ENCODE peak calls at places on chromosomes 6 and 20, in eight cellular contexts. One of them, this sample, is unnamed.

GRCh38 chr20:35174458-35175216 is 2.8 kb downstream of the PROCR start:
- DNase-seq in HCT116: no peak
- DNase-seq in WTC11: peak; percentile 80
- DNase-seq in thyroid gland: peak; percentile 9
- DNase-seq in endothelial cell: no peak
- DNase-seq in fibroblast of the aortic adventitia: no peak
- DNase-seq in right lobe of liver: peak; percentile 91
- DNase-seq in heart right ventricle: no peak
- DNase-seq in this sample: no peak

GRCh38 chr6:35552285-35552917 is 39.7 kb upstream of the TULP1 start:
- DNase-seq in HCT116: peak; percentile 26
- DNase-seq in WTC11: peak; percentile 79
- DNase-seq in thyroid gland: no peak
- DNase-seq in endothelial cell: peak; percentile 57
- DNase-seq in fibroblast of the aortic adventitia: peak; percentile 36
- DNase-seq in right lobe of liver: no peak
- DNase-seq in heart right ventricle: no peak
- DNase-seq in this sample: no peak

GRCh38 chr6:13712485-13712990 is 903 bp upstream of the RANBP9 start:
- DNase-seq in HCT116: no peak
- DNase-seq in WTC11: no peak
- DNase-seq in thyroid gland: no peak
- DNase-seq in endothelial cell: no peak
- DNase-seq in fibroblast of the aortic adventitia: peak; percentile 71
- DNase-seq in right lobe of liver: no peak
- DNase-seq in heart right ventricle: no peak
- DNase-seq in this sample: no peak

GRCh38 chr6:133854633-133855598 is 34.0 kb upstream of the TCF21 start:
- DNase-seq in HCT116: no peak
- DNase-seq in WTC11: peak; percentile 59
- DNase-seq in thyroid gland: no peak
- DNase-seq in endothelial cell: peak; percentile 14
- DNase-seq in fibroblast of the aortic adventitia: no peak
- DNase-seq in right lobe of liver: no peak
- DNase-seq in heart right ventricle: no peak
- DNase-seq in this sample: no peak

GRCh38 chr6:1724124-1724523 is 114.4 kb downstream of the FOXC1 start:
- DNase-seq in HCT116: no peak
- DNase-seq in WTC11: no peak
- DNase-seq in thyroid gland: peak; percentile 35
- DNase-seq in endothelial cell: peak; percentile 33
- DNase-seq in fibroblast of the aortic adventitia: no peak
- DNase-seq in right lobe of liver: no peak
- DNase-seq in heart right ventricle: no peak
- DNase-seq in this sample: no peak

GRCh38 chr6:152575621-152576150 is 61.5 kb downstream of the SYNE1 start:
- DNase-seq in HCT116: no peak
- DNase-seq in WTC11: no peak
- DNase-seq in thyroid gland: no peak
- DNase-seq in endothelial cell: no peak
- DNase-seq in fibroblast of the aortic adventitia: peak; percentile 76
- DNase-seq in right lobe of liver: no peak
- DNase-seq in heart right ventricle: no peak
- DNase-seq in this sample: no peak

GRCh38 chr6:6559994-6560393 is 28.5 kb upstream of the LY86 start:
- DNase-seq in HCT116: no peak
- DNase-seq in WTC11: no peak
- DNase-seq in thyroid gland: no peak
- DNase-seq in endothelial cell: no peak
- DNase-seq in fibroblast of the aortic adventitia: no peak
- DNase-seq in right lobe of liver: no peak
- DNase-seq in heart right ventricle: no peak
- DNase-seq in this sample: no peak

GRCh38 chr6:3383525-3383924 is 73.3 kb downstream of the SLC22A23 start:
- DNase-seq in HCT116: peak; percentile 57
- DNase-seq in WTC11: no peak
- DNase-seq in thyroid gland: peak; percentile 73
- DNase-seq in endothelial cell: no peak
- DNase-seq in fibroblast of the aortic adventitia: peak; percentile 76
- DNase-seq in right lobe of liver: no peak
- DNase-seq in heart right ventricle: no peak
- DNase-seq in this sample: no peak

GRCh38 chr6:87968435-87969278 is 79.0 kb upstream of the SPACA1 start:
- DNase-seq in HCT116: no peak
- DNase-seq in WTC11: peak; percentile 27
- DNase-seq in thyroid gland: peak; percentile 20
- DNase-seq in endothelial cell: peak; percentile 10
- DNase-seq in fibroblast of the aortic adventitia: peak; percentile 4
- DNase-seq in right lobe of liver: no peak
- DNase-seq in heart right ventricle: no peak
- DNase-seq in this sample: no peak

GRCh38 chr6:21091411-21091810 is 502.1 kb upstream of the SOX4 start:
- DNase-seq in HCT116: no peak
- DNase-seq in WTC11: no peak
- DNase-seq in thyroid gland: no peak
- DNase-seq in endothelial cell: no peak
- DNase-seq in fibroblast of the aortic adventitia: no peak
- DNase-seq in right lobe of liver: no peak
- DNase-seq in heart right ventricle: no peak
- DNase-seq in this sample: no peak

GRCh38 chr20:37610203-37610798 is 82.6 kb upstream of the BLCAP start:
- DNase-seq in HCT116: no peak
- DNase-seq in WTC11: no peak
- DNase-seq in thyroid gland: no peak
- DNase-seq in endothelial cell: no peak
- DNase-seq in fibroblast of the aortic adventitia: no peak
- DNase-seq in right lobe of liver: no peak
- DNase-seq in heart right ventricle: no peak
- DNase-seq in this sample: no peak

GRCh38 chr6:6712258-6712978 is 123.9 kb downstream of the LY86 start:
- DNase-seq in HCT116: peak; percentile 38
- DNase-seq in WTC11: no peak
- DNase-seq in thyroid gland: no peak
- DNase-seq in endothelial cell: no peak
- DNase-seq in fibroblast of the aortic adventitia: peak; percentile 97
- DNase-seq in right lobe of liver: peak; percentile 78
- DNase-seq in heart right ventricle: no peak
- DNase-seq in this sample: no peak

GRCh38 chr6:4950076-4950475 is 53.8 kb downstream of the RPP40 start:
- DNase-seq in HCT116: no peak
- DNase-seq in WTC11: no peak
- DNase-seq in thyroid gland: no peak
- DNase-seq in endothelial cell: no peak
- DNase-seq in fibroblast of the aortic adventitia: no peak
- DNase-seq in right lobe of liver: no peak
- DNase-seq in heart right ventricle: no peak
- DNase-seq in this sample: no peak

GRCh38 chr6:4946521-4946920 is 57.3 kb downstream of the RPP40 start:
- DNase-seq in HCT116: no peak
- DNase-seq in WTC11: no peak
- DNase-seq in thyroid gland: no peak
- DNase-seq in endothelial cell: no peak
- DNase-seq in fibroblast of the aortic adventitia: no peak
- DNase-seq in right lobe of liver: peak; percentile 31
- DNase-seq in heart right ventricle: no peak
- DNase-seq in this sample: no peak

GRCh38 chr6:4950849-4951533 is 52.8 kb downstream of the RPP40 start:
- DNase-seq in HCT116: no peak
- DNase-seq in WTC11: no peak
- DNase-seq in thyroid gland: no peak
- DNase-seq in endothelial cell: no peak
- DNase-seq in fibroblast of the aortic adventitia: no peak
- DNase-seq in right lobe of liver: no peak
- DNase-seq in heart right ventricle: no peak
- DNase-seq in this sample: no peak

GRCh38 chr6:4948781-4949450 is 54.9 kb downstream of the RPP40 start:
- DNase-seq in HCT116: no peak
- DNase-seq in WTC11: no peak
- DNase-seq in thyroid gland: peak; percentile 77
- DNase-seq in endothelial cell: no peak
- DNase-seq in fibroblast of the aortic adventitia: no peak
- DNase-seq in right lobe of liver: no peak
- DNase-seq in heart right ventricle: no peak
- DNase-seq in this sample: no peak

DNA sequence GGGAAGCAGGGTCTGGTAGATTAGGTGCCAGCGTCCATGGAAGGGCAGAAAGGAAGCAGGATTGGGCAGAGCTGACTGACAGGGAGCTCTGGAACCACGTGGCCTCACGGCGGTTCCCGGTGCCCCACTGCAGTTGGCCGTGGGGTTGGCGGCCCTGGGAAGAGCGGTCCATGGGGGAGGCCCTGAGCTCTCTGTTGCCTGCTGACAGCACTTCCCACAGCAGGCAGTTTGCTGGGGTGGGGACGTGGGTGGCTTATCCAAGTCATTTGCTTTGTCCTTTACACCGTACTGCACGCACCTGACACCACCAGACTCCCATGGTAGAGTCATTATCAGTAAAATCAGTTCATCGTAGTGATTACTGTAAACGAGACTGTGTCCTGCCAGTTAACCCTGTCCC is 56.1 kb downstream of the RPP40 start:
- DNase-seq in HCT116: no peak
- DNase-seq in WTC11: no peak
- DNase-seq in thyroid gland: no peak
- DNase-seq in endothelial cell: no peak
- DNase-seq in fibroblast of the aortic adventitia: no peak
- DNase-seq in right lobe of liver: no peak
- DNase-seq in heart right ventricle: no peak
- DNase-seq in this sample: no peak
- TF ChIP-seq CTCF in HCT116: no peak
- TF ChIP-seq CTCF in WTC11: no peak
- TF ChIP-seq CTCF in thyroid gland: no peak
- TF ChIP-seq CTCF in endothelial cell: no peak
- TF ChIP-seq CTCF in fibroblast of the aortic adventitia: no peak
- TF ChIP-seq CTCF in right lobe of liver: no peak
- TF ChIP-seq CTCF in heart right ventricle: no peak
- TF ChIP-seq CTCF in this sample: no peak

DNA sequence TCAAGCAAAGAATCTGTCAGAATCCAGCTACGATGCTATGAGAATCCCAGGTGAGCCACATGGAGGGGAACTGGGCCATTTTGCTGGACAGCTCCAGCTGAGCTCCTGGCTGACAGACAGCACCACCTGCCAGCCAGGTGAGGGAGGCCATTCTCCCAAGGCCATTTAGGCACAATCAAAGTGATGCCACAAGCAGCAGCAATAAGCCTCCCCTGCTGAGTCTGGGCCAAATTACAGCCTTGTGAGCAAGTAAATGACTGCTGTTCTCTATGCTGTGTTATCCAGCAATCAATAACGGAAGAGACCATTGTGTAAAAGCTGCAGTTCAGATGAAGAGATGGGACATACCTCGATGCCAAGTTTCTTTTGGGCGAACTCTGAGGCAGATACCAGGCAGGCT is 14.1 kb upstream of the SCGN start:
- DNase-seq in HCT116: no peak
- DNase-seq in WTC11: peak; percentile 61
- DNase-seq in thyroid gland: no peak
- DNase-seq in endothelial cell: no peak
- DNase-seq in fibroblast of the aortic adventitia: no peak
- DNase-seq in right lobe of liver: peak; percentile 60
- DNase-seq in heart right ventricle: no peak
- DNase-seq in this sample: no peak
- TF ChIP-seq CTCF in HCT116: peak; percentile 4
- TF ChIP-seq CTCF in WTC11: no peak
- TF ChIP-seq CTCF in thyroid gland: no peak
- TF ChIP-seq CTCF in endothelial cell: no peak
- TF ChIP-seq CTCF in fibroblast of the aortic adventitia: no peak
- TF ChIP-seq CTCF in right lobe of liver: peak; percentile 25
- TF ChIP-seq CTCF in heart right ventricle: no peak
- TF ChIP-seq CTCF in this sample: no peak

GRCh38 chr20:51446230-51446629 is 96.3 kb downstream of the NFATC2 start:
- DNase-seq in HCT116: no peak
- DNase-seq in WTC11: no peak
- DNase-seq in thyroid gland: no peak
- DNase-seq in endothelial cell: no peak
- DNase-seq in fibroblast of the aortic adventitia: no peak
- DNase-seq in right lobe of liver: no peak
- DNase-seq in heart right ventricle: no peak
- DNase-seq in this sample: no peak

GRCh38 chr20:51446656-51447055 is 95.9 kb downstream of the NFATC2 start:
- DNase-seq in HCT116: peak; percentile 77
- DNase-seq in WTC11: no peak
- DNase-seq in thyroid gland: no peak
- DNase-seq in endothelial cell: no peak
- DNase-seq in fibroblast of the aortic adventitia: peak; percentile 66
- DNase-seq in right lobe of liver: no peak
- DNase-seq in heart right ventricle: no peak
- DNase-seq in this sample: no peak

GRCh38 chr20:51445591-51445990 is 96.9 kb downstream of the NFATC2 start:
- DNase-seq in HCT116: no peak
- DNase-seq in WTC11: no peak
- DNase-seq in thyroid gland: no peak
- DNase-seq in endothelial cell: no peak
- DNase-seq in fibroblast of the aortic adventitia: no peak
- DNase-seq in right lobe of liver: no peak
- DNase-seq in heart right ventricle: no peak
- DNase-seq in this sample: no peak

GRCh38 chr20:51447765-51448148 is 94.8 kb downstream of the NFATC2 start:
- DNase-seq in HCT116: no peak
- DNase-seq in WTC11: no peak
- DNase-seq in thyroid gland: no peak
- DNase-seq in endothelial cell: no peak
- DNase-seq in fibroblast of the aortic adventitia: no peak
- DNase-seq in right lobe of liver: no peak
- DNase-seq in heart right ventricle: no peak
- DNase-seq in this sample: no peak

GRCh38 chr20:51447097-51447764 is 95.3 kb downstream of the NFATC2 start:
- DNase-seq in HCT116: peak; percentile 86
- DNase-seq in WTC11: no peak
- DNase-seq in thyroid gland: peak; percentile 80
- DNase-seq in endothelial cell: no peak
- DNase-seq in fibroblast of the aortic adventitia: peak; percentile 98
- DNase-seq in right lobe of liver: peak; percentile 40
- DNase-seq in heart right ventricle: peak; percentile 66
- DNase-seq in this sample: no peak
- TF ChIP-seq CTCF in HCT116: no peak
- TF ChIP-seq CTCF in WTC11: no peak
- TF ChIP-seq CTCF in thyroid gland: no peak
- TF ChIP-seq CTCF in endothelial cell: no peak
- TF ChIP-seq CTCF in fibroblast of the aortic adventitia: no peak
- TF ChIP-seq CTCF in right lobe of liver: no peak
- TF ChIP-seq CTCF in heart right ventricle: no peak
- TF ChIP-seq CTCF in this sample: no peak

DNA sequence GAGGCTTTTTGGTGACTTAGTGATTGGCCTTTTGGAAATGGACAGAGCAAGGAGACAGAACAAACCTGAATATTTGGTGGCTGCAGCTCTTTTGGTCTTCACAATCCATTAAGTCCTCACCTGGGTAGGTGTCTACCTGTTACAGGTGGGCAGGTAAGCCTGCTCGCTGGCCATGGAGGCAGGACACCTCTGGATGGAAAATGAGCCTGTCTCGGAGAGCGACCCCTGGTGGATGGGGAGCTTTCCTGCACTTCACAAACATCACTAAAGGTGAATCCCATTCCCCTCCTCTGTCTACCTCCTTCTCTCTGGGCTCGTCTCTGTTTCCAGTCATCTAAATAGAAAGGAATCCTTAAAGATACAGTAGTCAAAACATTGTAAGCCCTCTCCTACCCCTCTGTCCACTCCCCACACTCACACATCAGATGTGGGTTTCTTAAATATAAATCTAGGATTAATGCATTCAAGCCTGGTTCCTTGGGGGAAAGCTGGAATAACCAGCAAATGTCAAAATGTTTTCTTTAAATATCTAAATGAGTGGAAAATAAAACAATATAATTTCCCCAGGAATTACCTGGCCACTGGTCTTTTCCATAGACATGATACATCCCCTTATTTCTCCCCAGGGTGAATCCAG is 304.9 kb downstream of the CDH26 start:
- DNase-seq in HCT116: no peak
- DNase-seq in WTC11: peak; percentile 73
- DNase-seq in thyroid gland: peak; percentile 9
- DNase-seq in endothelial cell: peak; percentile 62
- DNase-seq in fibroblast of the aortic adventitia: peak; percentile 7
- DNase-seq in right lobe of liver: no peak
- DNase-seq in heart right ventricle: no peak
- DNase-seq in this sample: peak; percentile 20
- TF ChIP-seq CTCF in HCT116: no peak
- TF ChIP-seq CTCF in WTC11: peak; percentile 77
- TF ChIP-seq CTCF in thyroid gland: peak; percentile 20
- TF ChIP-seq CTCF in endothelial cell: peak; percentile 89
- TF ChIP-seq CTCF in fibroblast of the aortic adventitia: peak; percentile 52
- TF ChIP-seq CTCF in right lobe of liver: peak; percentile 78
- TF ChIP-seq CTCF in heart right ventricle: peak; percentile 66
- TF ChIP-seq CTCF in this sample: no peak

This sample was measured in activated B cell treated with CpG ODN at 0.5 μM for 24 hours.